ENCODE peak calls at places on chromosomes 1 and 21, in five cellular contexts. B, N, C, K and D are unnamed samples.

GRCh38 chr21:45256021-45256911 is 31.4 kb downstream of the POFUT2 start:
- DNase-seq in B (no peak), N (no peak), C (no peak), K (no peak), D (no peak)

GRCh38 chr1:5611855-5612254 is 380.4 kb downstream of the NPHP4 start:
- DNase-seq in K (no peak), C (no peak), N (peak), B (no peak), D (no peak)

GRCh38 chr1:16088996-16089395 is 15.5 kb upstream of the FAM131C start:
- DNase-seq in C (no peak), N (peak), K (no peak), B (peak), D (no peak)

GRCh38 chr1:220528049-220528678 is at the start of gene MARK1:
- DNase-seq in B (peak), N (peak), K (peak), C (peak), D (peak)

GRCh38 chr1:180912211-180912800 is 391 bp upstream of the KIAA1614 start:
- DNase-seq in C (no peak), N (peak), K (no peak), B (peak), D (no peak)

GRCh38 chr1:113042336-113043143 is 30.5 kb upstream of the LRIG2 start:
- DNase-seq in K (peak), C (peak), B (peak), N (peak), D (peak)

GRCh38 chr1:177848577-177848976 is 121.3 kb downstream of the SEC16B start:
- DNase-seq in K (no peak), C (no peak), B (no peak), N (no peak), D (no peak)

GRCh38 chr1:176888471-176889032 is 276.0 kb downstream of the ASTN1 start:
- DNase-seq in N (no peak), C (no peak), K (no peak), B (no peak), D (no peak)

GRCh38 chr1:201582261-201582951 is 43.5 kb downstream of the NAV1 start:
- DNase-seq in N (no peak), B (no peak), K (no peak), C (no peak), D (no peak)

GRCh38 chr1:51284487-51284954 is 45.8 kb downstream of the TTC39A start:
- DNase-seq in K (peak), B (no peak), C (no peak), N (no peak), D (peak)

GRCh38 chr1:906532-907420 is 16.9 kb upstream of the SAMD11 start:
- DNase-seq in N (peak), K (no peak), B (peak), C (peak), D (peak)

GRCh38 chr1:228212966-228213844 is 5.4 kb downstream of the OBSCN start:
- DNase-seq in K (peak), B (peak), C (peak), N (peak), D (peak)

GRCh38 chr1:160373696-160374095 is 6.8 kb downstream of the NHLH1 start:
- DNase-seq in C (no peak), B (no peak), N (no peak), K (no peak), D (no peak)

GRCh38 chr1:53862507-53862906 is 24.4 kb upstream of the NDC1 start:
- DNase-seq in C (no peak), N (no peak), K (no peak), B (no peak), D (no peak)

GRCh38 chr1:212132040-212132439 is 96.5 kb downstream of the DTL start:
- DNase-seq in N (no peak), K (no peak), B (no peak), C (no peak), D (no peak)

GRCh38 chr1:229203030-229203751 is 67.7 kb upstream of the RAB4A start:
- DNase-seq in K (peak), C (no peak), B (peak), N (no peak), D (peak)

GRCh38 chr1:213332491-213332890 is 281.4 kb downstream of the RPS6KC1 start:
- DNase-seq in B (no peak), N (no peak), C (no peak), K (no peak), D (no peak)

GRCh38 chr1:54227836-54228435 is 28.0 kb downstream of the MRPL37 start:
- DNase-seq in K (no peak), C (no peak), B (peak), N (peak), D (no peak)

GRCh38 chr1:3986686-3987218 is 86.7 kb upstream of the C1orf174 start:
- DNase-seq in B (no peak), C (no peak), N (peak), K (no peak), D (no peak)

GRCh38 chr1:32351077-32351858 is 11.0 kb downstream of the FAM229A start:
- DNase-seq in B (peak), K (peak), N (peak), C (peak), D (peak)

GRCh38 chr1:25468037-25468436 is 37.3 kb downstream of the MACO1 start:
- DNase-seq in C (no peak), K (no peak), N (no peak), B (no peak), D (no peak)

GRCh38 chr1:186680031-186681012 is at the start of gene PTGS2:
- DNase-seq in B (peak), K (peak), C (peak), N (peak), D (peak)

GRCh38 chr1:159171254-159171687 is at the start of gene CADM3:
- DNase-seq in K (no peak), N (no peak), B (no peak), C (no peak), D (no peak)

GRCh38 chr1:247013391-247013790 is 5.5 kb upstream of the ZNF695 start:
- DNase-seq in B (no peak), C (no peak), K (no peak), N (no peak), D (no peak)

GRCh38 chr1:245693941-245694340 is 539.2 kb downstream of the KIF26B start:
- DNase-seq in K (no peak), N (no peak), B (no peak), C (no peak), D (no peak)

GRCh38 chr1:172390620-172391491 is 29.6 kb upstream of the C1orf105 start:
- DNase-seq in C (no peak), N (no peak), B (no peak), K (no peak), D (peak)

GRCh38 chr1:230103341-230104173 is 36.5 kb downstream of the GALNT2 start:
- DNase-seq in K (no peak), C (no peak), B (no peak), N (no peak), D (no peak)

GRCh38 chr1:99672500-99673213 is 26.7 kb downstream of the PALMD start:
- DNase-seq in B (no peak), N (peak), C (no peak), K (no peak), D (no peak)

GRCh38 chr1:232473319-232473718 is 156.6 kb downstream of the SIPA1L2 start:
- DNase-seq in N (no peak), K (peak), C (no peak), B (no peak), D (no peak)

GRCh38 chr1:204841798-204842197 is 28.9 kb upstream of the NFASC start:
- DNase-seq in N (no peak), B (no peak), C (no peak), K (no peak), D (peak)